ENCODE peak calls at places on chromosome 1, in six cellular contexts. J, R, G, N, B and H are unnamed samples.

GRCh38 chr1:147570907-147571306 is 29.6 kb downstream of the BCL9 start:
- DNase-seq in B (no peak), J (no peak), G (no peak), R (no peak), N (no peak), H (no peak)

GRCh38 chr1:89429062-89429461 is 65.2 kb downstream of the GBP6 start:
- DNase-seq in N (no peak), J (no peak), B (no peak), G (no peak), R (no peak), H (no peak)

GRCh38 chr1:180301135-180301737 is 71.2 kb downstream of the LHX4 start:
- DNase-seq in B (no peak), R (no peak), J (peak), N (no peak), G (no peak), H (no peak)

GRCh38 chr1:166911624-166912023 is 35.6 kb upstream of the TADA1 start:
- DNase-seq in B (no peak), G (no peak), J (no peak), R (no peak), N (no peak), H (no peak)

GRCh38 chr1:81478217-81478616 is 322.5 kb upstream of the ADGRL2 start:
- DNase-seq in G (no peak), N (no peak), R (peak), B (no peak), J (no peak), H (no peak)

GRCh38 chr1:5820026-5820421 is 172.2 kb downstream of the NPHP4 start:
- DNase-seq in G (no peak), J (no peak), B (no peak), R (no peak), N (no peak), H (no peak)

GRCh38 chr1:114318951-114319350 is 165.3 kb upstream of the SYT6 start:
- DNase-seq in N (no peak), B (no peak), J (no peak), R (no peak), G (no peak), H (no peak)

GRCh38 chr1:91020486-91020885 is 1.3 kb downstream of the ZNF644 start:
- DNase-seq in G (no peak), B (no peak), R (no peak), N (no peak), J (no peak), H (no peak)

GRCh38 chr1:46645815-46646214 is 22.3 kb downstream of the ATPAF1 start:
- DNase-seq in N (no peak), B (no peak), G (no peak), R (no peak), J (no peak), H (no peak)

GRCh38 chr1:202807367-202807925 is 775 bp downstream of the KDM5B start:
- DNase-seq in R (peak), J (no peak), B (peak), G (peak), N (peak), H (peak)

GRCh38 chr1:46547481-46548383 is 3.7 kb downstream of the KNCN start:
- DNase-seq in B (no peak), N (no peak), G (no peak), J (no peak), R (peak), H (no peak)

GRCh38 chr1:206074839-206075238 is 21.9 kb downstream of the RHEX start:
- DNase-seq in B (no peak), R (no peak), N (no peak), J (no peak), G (no peak), H (no peak)

GRCh38 chr1:153549741-153550397 is 811 bp upstream of the S100A3 start:
- DNase-seq in J (no peak), R (no peak), N (no peak), G (no peak), B (no peak), H (no peak)

GRCh38 chr1:205704891-205705290 is 24.6 kb upstream of the SLC45A3 start:
- DNase-seq in J (no peak), G (no peak), R (no peak), B (no peak), N (no peak), H (no peak)

GRCh38 chr1:17581389-17582123 is 42.1 kb downstream of the ARHGEF10L start:
- DNase-seq in N (no peak), J (no peak), G (no peak), R (peak), B (no peak), H (no peak)

GRCh38 chr1:226027861-226028260 is 28.7 kb upstream of the SDE2 start:
- DNase-seq in R (no peak), N (no peak), J (no peak), G (no peak), B (no peak), H (no peak)

GRCh38 chr1:29082519-29082918 is 41.2 kb downstream of the TMEM200B start:
- DNase-seq in B (no peak), R (no peak), N (no peak), G (no peak), J (no peak), H (no peak)

GRCh38 chr1:95043141-95043980 is 29.4 kb downstream of the ALG14 start:
- DNase-seq in N (peak), J (peak), G (peak), R (peak), B (peak), H (peak)